ENCODE peak calls at places on chromosome 5, in ten cellular contexts. I is GM12892; X is heart left ventricle; L is brain microvascular endothelial cell; M is HT1080; V is NCI-H2029; H is adipocyte; O is DMS153; C is NCI-H2171; K is activated CD4-positive, CD25-positive, alpha-beta regulatory T cell treated with anti-CD3 and anti-CD28 coated beads, Interleukin-2, amount 50 U/mL, for 72 hours. T is an unnamed sample.

GRCh38 chr5:96648598-96648997 is 13.6 kb upstream of the CAST start:
- DNase-seq in I (no peak), X (no peak), L (no peak), M (no peak), V (no peak), H (peak; percentile 49), O (no peak), C (no peak), K (no peak), T (no peak)

GRCh38 chr5:39520232-39520572 is 95.4 kb upstream of the DAB2 start:
- DNase-seq in I (no peak), X (no peak), L (peak; percentile 82), M (peak; percentile 75), V (no peak), H (peak; percentile 83), O (no peak), C (no peak), K (no peak), T (no peak)

GRCh38 chr5:150626853-150627276 is 13.6 kb upstream of the SYNPO start:
- DNase-seq in I (no peak), X (peak; percentile 78), L (no peak), M (no peak), V (no peak), H (no peak), O (no peak), C (no peak), K (no peak), T (no peak)

GRCh38 chr5:141532726-141533125 is 43.8 kb downstream of the PCDHGC5 start:
- DNase-seq in I (no peak), X (no peak), L (no peak), M (no peak), V (no peak), H (no peak), O (no peak), C (no peak), K (no peak), T (no peak)

GRCh38 chr5:74040065-74040551 is 414.1 kb downstream of the ARHGEF28 start:
- DNase-seq in I (no peak), X (no peak), L (peak; percentile 88), M (peak; percentile 80), V (peak; percentile 66), H (peak; percentile 52), O (no peak), C (peak; percentile 47), K (no peak), T (no peak)

GRCh38 chr5:175383350-175383749 is 60.6 kb downstream of the DRD1 start:
- DNase-seq in I (no peak), X (no peak), L (no peak), M (peak; percentile 15), V (peak; percentile 70), H (no peak), O (peak; percentile 21), C (no peak), K (no peak), T (no peak)

GRCh38 chr5:14574891-14575496 is 6.6 kb upstream of the OTULINL start:
- DNase-seq in I (no peak), X (no peak), L (no peak), M (no peak), V (peak; percentile 70), H (no peak), O (no peak), C (peak; percentile 50), K (no peak), T (no peak)

GRCh38 chr5:106957336-106957735 is 713.4 kb downstream of the EFNA5 start:
- DNase-seq in I (no peak), X (no peak), L (no peak), M (no peak), V (no peak), H (no peak), O (no peak), C (no peak), K (no peak), T (no peak)

GRCh38 chr5:109852371-109853160 is 162.8 kb downstream of the MAN2A1 start:
- DNase-seq in I (no peak), X (no peak), L (peak; percentile 32), M (peak; percentile 41), V (no peak), H (no peak), O (no peak), C (no peak), K (no peak), T (no peak)

GRCh38 chr5:127564002-127564769 is 46.7 kb downstream of the PRRC1 start:
- DNase-seq in I (no peak), X (no peak), L (peak; percentile 56), M (peak; percentile 50), V (peak; percentile 48), H (peak; percentile 86), O (peak; percentile 1), C (peak; percentile 47), K (no peak), T (no peak)

GRCh38 chr5:172413601-172414000 is 40.7 kb downstream of the SH3PXD2B start:
- DNase-seq in I (no peak), X (no peak), L (no peak), M (no peak), V (no peak), H (no peak), O (no peak), C (no peak), K (no peak), T (no peak)

GRCh38 chr5:96597441-96598020 is 64.6 kb upstream of the CAST start:
- DNase-seq in I (no peak), X (no peak), L (peak; percentile 42), M (peak; percentile 82), V (peak; percentile 14), H (no peak), O (peak; percentile 49), C (no peak), K (no peak), T (no peak)

GRCh38 chr5:149049371-149049781 is 13.5 kb downstream of the SH3TC2 start:
- DNase-seq in I (no peak), X (no peak), L (no peak), M (peak; percentile 54), V (no peak), H (no peak), O (no peak), C (no peak), K (no peak), T (no peak)

GRCh38 chr5:15933481-15934207 is 245.9 kb downstream of the MARCHF11 start:
- DNase-seq in I (no peak), X (no peak), L (no peak), M (peak; percentile 47), V (no peak), H (no peak), O (no peak), C (no peak), K (no peak), T (no peak)

GRCh38 chr5:14438195-14438606 is 143.4 kb upstream of the OTULINL start:
- DNase-seq in I (no peak), X (no peak), L (no peak), M (no peak), V (no peak), H (no peak), O (no peak), C (no peak), K (no peak), T (no peak)